ENCODE peak calls at places on chromosomes 5 and 9, in seven cellular contexts. One of them, this sample, is unnamed. For H3K4me1, the result is how much of the 10 kb centered on the place peaks cover.

GRCh38 chr9:69829484-69829883 is 8.9 kb downstream of the CFAP95 start:
- DNase-seq in colonic mucosa: no peak
- DNase-seq in uterus: no peak
- DNase-seq in mucosa of descending colon: no peak
- DNase-seq in CD4-positive, alpha-beta memory T cell: no peak
- DNase-seq in GM23338: no peak
- DNase-seq in DND-41: no peak
- DNase-seq in this sample: no peak

GRCh38 chr9:114016629-114017423 is 61.3 kb downstream of the AMBP start:
- DNase-seq in DND-41: no peak
- DNase-seq in CD4-positive, alpha-beta memory T cell: no peak
- DNase-seq in GM23338: no peak
- DNase-seq in uterus: peak
- DNase-seq in colonic mucosa: peak
- DNase-seq in mucosa of descending colon: no peak
- DNase-seq in this sample: no peak

GRCh38 chr9:114754574-114754973 is 51.3 kb downstream of the TNFSF15 start:
- DNase-seq in colonic mucosa: no peak
- DNase-seq in CD4-positive, alpha-beta memory T cell: no peak
- DNase-seq in mucosa of descending colon: no peak
- DNase-seq in DND-41: no peak
- DNase-seq in GM23338: no peak
- DNase-seq in uterus: no peak
- DNase-seq in this sample: no peak

GRCh38 chr9:130972957-130973685 is 34.1 kb upstream of the FIBCD1 start:
- DNase-seq in mucosa of descending colon: no peak
- DNase-seq in uterus: no peak
- DNase-seq in CD4-positive, alpha-beta memory T cell: no peak
- DNase-seq in colonic mucosa: no peak
- DNase-seq in DND-41: no peak
- DNase-seq in GM23338: no peak
- DNase-seq in this sample: no peak

GRCh38 chr5:174145821-174146220 is 100.3 kb downstream of the NSG2 start:
- DNase-seq in CD4-positive, alpha-beta memory T cell: no peak
- DNase-seq in uterus: no peak
- DNase-seq in colonic mucosa: no peak
- DNase-seq in GM23338: peak
- DNase-seq in mucosa of descending colon: no peak
- DNase-seq in DND-41: no peak
- DNase-seq in this sample: no peak

GRCh38 chr9:27569406-27569805 is 3.9 kb downstream of the C9orf72 start:
- DNase-seq in colonic mucosa: no peak
- DNase-seq in GM23338: no peak
- DNase-seq in DND-41: no peak
- DNase-seq in mucosa of descending colon: no peak
- DNase-seq in uterus: no peak
- DNase-seq in CD4-positive, alpha-beta memory T cell: no peak
- DNase-seq in this sample: no peak

GRCh38 chr5:58904737-58905136 is 321.9 kb downstream of the RAB3C start:
- DNase-seq in colonic mucosa: no peak
- DNase-seq in CD4-positive, alpha-beta memory T cell: no peak
- DNase-seq in uterus: no peak
- DNase-seq in DND-41: no peak
- DNase-seq in mucosa of descending colon: no peak
- DNase-seq in GM23338: no peak
- DNase-seq in this sample: no peak

GRCh38 chr9:16710888-16711287 is 159.6 kb downstream of the BNC2 start:
- DNase-seq in colonic mucosa: no peak
- DNase-seq in GM23338: peak
- DNase-seq in DND-41: no peak
- DNase-seq in mucosa of descending colon: no peak
- DNase-seq in uterus: no peak
- DNase-seq in CD4-positive, alpha-beta memory T cell: no peak
- DNase-seq in this sample: no peak

GRCh38 chr5:144487761-144488160 is 317.1 kb downstream of the KCTD16 start:
- DNase-seq in DND-41: no peak
- DNase-seq in CD4-positive, alpha-beta memory T cell: no peak
- DNase-seq in colonic mucosa: no peak
- DNase-seq in mucosa of descending colon: no peak
- DNase-seq in GM23338: peak
- DNase-seq in uterus: no peak
- DNase-seq in this sample: no peak

GRCh38 chr9:129125478-129125877 is 14.3 kb downstream of the PTPA start:
- DNase-seq in mucosa of descending colon: no peak
- DNase-seq in uterus: no peak
- DNase-seq in DND-41: no peak
- DNase-seq in colonic mucosa: no peak
- DNase-seq in CD4-positive, alpha-beta memory T cell: no peak
- DNase-seq in GM23338: no peak
- DNase-seq in this sample: no peak

DNA sequence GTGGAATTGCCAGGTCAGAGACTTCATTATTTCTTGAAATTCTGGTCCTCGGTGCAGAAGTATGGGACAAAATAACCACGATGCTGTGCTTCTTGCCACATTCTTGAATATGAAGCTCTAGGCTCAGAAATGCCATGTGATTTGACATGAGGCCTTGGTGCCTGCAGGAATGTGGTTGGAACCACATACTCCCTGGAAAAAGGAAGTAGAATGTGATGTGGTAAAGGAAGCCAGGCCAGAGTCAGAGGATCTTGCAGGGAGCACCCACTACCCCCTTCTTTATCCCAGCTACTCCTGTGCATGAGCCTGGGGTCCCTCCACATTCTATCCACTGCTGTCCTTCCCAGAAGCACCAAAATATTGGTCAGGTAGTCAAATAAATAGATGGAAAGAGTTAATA is 80.9 kb downstream of the FOXD1 start:
- DNase-seq in mucosa of descending colon: no peak
- DNase-seq in DND-41: no peak
- DNase-seq in uterus: no peak
- DNase-seq in colonic mucosa: no peak
- DNase-seq in CD4-positive, alpha-beta memory T cell: no peak
- DNase-seq in GM23338: no peak
- DNase-seq in this sample: no peak
- H3K4me1 ChIP-seq in mucosa of descending colon: under half
- H3K4me1 ChIP-seq in DND-41: under half
- H3K4me1 ChIP-seq in uterus: under half
- H3K4me1 ChIP-seq in colonic mucosa: under half
- H3K4me1 ChIP-seq in CD4-positive, alpha-beta memory T cell: under half
- H3K4me1 ChIP-seq in GM23338: under half
- H3K4me1 ChIP-seq in this sample: under half

DNA sequence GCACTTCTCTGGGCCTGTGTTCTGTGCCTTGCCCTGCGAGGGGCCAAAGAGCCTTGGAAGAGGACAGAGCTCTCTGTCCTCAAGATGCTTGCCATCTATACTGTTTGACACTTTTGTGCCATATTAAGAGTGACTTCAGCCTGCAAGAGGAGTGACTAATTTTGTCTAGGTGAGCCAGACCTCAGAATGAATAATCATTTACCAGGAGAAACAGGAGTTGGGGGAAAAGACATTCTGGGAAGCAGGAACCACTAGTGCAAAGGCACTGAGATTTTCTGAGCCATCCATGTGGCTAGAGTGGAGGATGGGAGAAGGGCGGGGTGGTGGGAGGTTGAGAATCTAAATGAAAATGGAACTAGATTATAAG is 1.9 kb downstream of the GSN start:
- DNase-seq in GM23338: no peak
- DNase-seq in DND-41: no peak
- DNase-seq in CD4-positive, alpha-beta memory T cell: no peak
- DNase-seq in uterus: no peak
- DNase-seq in colonic mucosa: no peak
- DNase-seq in mucosa of descending colon: no peak
- DNase-seq in this sample: no peak
- H3K4me1 ChIP-seq in GM23338: under half
- H3K4me1 ChIP-seq in DND-41: under half
- H3K4me1 ChIP-seq in CD4-positive, alpha-beta memory T cell: under half
- H3K4me1 ChIP-seq in uterus: under half
- H3K4me1 ChIP-seq in colonic mucosa: under half
- H3K4me1 ChIP-seq in mucosa of descending colon: under half
- H3K4me1 ChIP-seq in this sample: under half

GRCh38 chr5:96968074-96968473 is 32.2 kb downstream of the LNPEP start:
- DNase-seq in DND-41: no peak
- DNase-seq in colonic mucosa: no peak
- DNase-seq in mucosa of descending colon: no peak
- DNase-seq in CD4-positive, alpha-beta memory T cell: no peak
- DNase-seq in uterus: no peak
- DNase-seq in GM23338: no peak
- DNase-seq in this sample: no peak
- H3K4me1 ChIP-seq in DND-41: under half
- H3K4me1 ChIP-seq in colonic mucosa: under half
- H3K4me1 ChIP-seq in mucosa of descending colon: under half
- H3K4me1 ChIP-seq in CD4-positive, alpha-beta memory T cell: half or more
- H3K4me1 ChIP-seq in uterus: under half
- H3K4me1 ChIP-seq in GM23338: under half
- H3K4me1 ChIP-seq in this sample: under half

DNA sequence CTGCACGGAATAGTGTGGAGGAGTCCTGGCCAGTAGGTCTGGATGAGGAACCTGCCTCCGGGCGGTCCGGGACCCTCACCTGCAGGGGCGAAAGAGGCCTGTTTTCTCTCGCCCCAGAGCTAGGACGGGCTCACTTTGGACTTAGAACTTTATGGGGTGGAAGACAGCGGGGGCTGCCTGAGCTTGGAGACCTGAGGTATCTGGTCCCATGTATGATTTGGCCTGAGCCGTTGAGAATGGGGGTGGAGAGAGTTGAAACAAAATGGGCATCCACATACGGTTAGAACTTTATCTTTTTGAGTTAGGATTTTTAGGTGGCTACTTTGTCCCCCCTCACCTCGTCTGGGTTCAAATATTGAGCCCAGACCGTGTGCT is 681 bp upstream of the ETF1 start:
- DNase-seq in CD4-positive, alpha-beta memory T cell: no peak
- DNase-seq in GM23338: no peak
- DNase-seq in uterus: no peak
- DNase-seq in mucosa of descending colon: no peak
- DNase-seq in DND-41: no peak
- DNase-seq in colonic mucosa: no peak
- DNase-seq in this sample: no peak
- H3K4me1 ChIP-seq in CD4-positive, alpha-beta memory T cell: half or more
- H3K4me1 ChIP-seq in GM23338: under half
- H3K4me1 ChIP-seq in uterus: under half
- H3K4me1 ChIP-seq in mucosa of descending colon: under half
- H3K4me1 ChIP-seq in DND-41: half or more
- H3K4me1 ChIP-seq in colonic mucosa: under half
- H3K4me1 ChIP-seq in this sample: under half

GRCh38 chr9:136009516-136009915 is 48.3 kb upstream of the UBAC1 start:
- DNase-seq in CD4-positive, alpha-beta memory T cell: no peak
- DNase-seq in colonic mucosa: no peak
- DNase-seq in DND-41: no peak
- DNase-seq in GM23338: no peak
- DNase-seq in mucosa of descending colon: no peak
- DNase-seq in uterus: no peak
- DNase-seq in this sample: no peak
- H3K4me1 ChIP-seq in CD4-positive, alpha-beta memory T cell: under half
- H3K4me1 ChIP-seq in colonic mucosa: under half
- H3K4me1 ChIP-seq in DND-41: under half
- H3K4me1 ChIP-seq in GM23338: under half
- H3K4me1 ChIP-seq in mucosa of descending colon: under half
- H3K4me1 ChIP-seq in uterus: under half
- H3K4me1 ChIP-seq in this sample: under half

GRCh38 chr5:68452286-68452685 is 236.7 kb downstream of the PIK3R1 start:
- DNase-seq in mucosa of descending colon: no peak
- DNase-seq in uterus: no peak
- DNase-seq in DND-41: no peak
- DNase-seq in colonic mucosa: no peak
- DNase-seq in GM23338: no peak
- DNase-seq in CD4-positive, alpha-beta memory T cell: no peak
- DNase-seq in this sample: no peak

GRCh38 chr5:68455216-68455615 is 239.7 kb downstream of the PIK3R1 start:
- DNase-seq in uterus: no peak
- DNase-seq in mucosa of descending colon: no peak
- DNase-seq in GM23338: no peak
- DNase-seq in colonic mucosa: no peak
- DNase-seq in CD4-positive, alpha-beta memory T cell: no peak
- DNase-seq in DND-41: no peak
- DNase-seq in this sample: no peak

GRCh38 chr5:68454766-68455165 is 239.2 kb downstream of the PIK3R1 start:
- DNase-seq in uterus: no peak
- DNase-seq in DND-41: no peak
- DNase-seq in CD4-positive, alpha-beta memory T cell: no peak
- DNase-seq in mucosa of descending colon: no peak
- DNase-seq in GM23338: no peak
- DNase-seq in colonic mucosa: no peak
- DNase-seq in this sample: no peak

GRCh38 chr5:68456756-68457217 is 241.2 kb downstream of the PIK3R1 start:
- DNase-seq in mucosa of descending colon: peak
- DNase-seq in GM23338: no peak
- DNase-seq in uterus: no peak
- DNase-seq in DND-41: no peak
- DNase-seq in CD4-positive, alpha-beta memory T cell: no peak
- DNase-seq in colonic mucosa: peak
- DNase-seq in this sample: no peak

DNA sequence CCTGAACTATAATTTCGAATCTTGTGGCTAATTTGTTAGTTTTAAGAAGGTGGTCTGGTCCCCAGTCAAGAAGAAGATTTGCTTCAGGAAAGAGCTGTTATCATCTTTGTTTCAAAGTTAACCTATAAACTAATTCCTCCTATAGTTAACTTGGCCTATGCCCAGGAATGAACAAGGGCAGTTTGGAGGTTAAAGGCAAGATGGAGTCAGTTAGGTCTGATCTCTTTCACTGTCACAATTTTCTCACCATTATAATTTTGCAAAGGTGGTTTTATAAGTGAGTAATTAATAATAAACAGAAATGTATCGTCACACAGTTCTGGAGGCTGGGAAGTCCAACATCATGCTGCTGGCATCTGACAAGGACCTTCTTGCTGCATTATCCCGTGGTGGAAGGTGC is 238.6 kb downstream of the PIK3R1 start:
- DNase-seq in GM23338: no peak
- DNase-seq in mucosa of descending colon: no peak
- DNase-seq in DND-41: no peak
- DNase-seq in colonic mucosa: no peak
- DNase-seq in CD4-positive, alpha-beta memory T cell: no peak
- DNase-seq in uterus: no peak
- DNase-seq in this sample: no peak
- H3K4me1 ChIP-seq in GM23338: under half
- H3K4me1 ChIP-seq in mucosa of descending colon: under half
- H3K4me1 ChIP-seq in DND-41: under half
- H3K4me1 ChIP-seq in colonic mucosa: under half
- H3K4me1 ChIP-seq in CD4-positive, alpha-beta memory T cell: under half
- H3K4me1 ChIP-seq in uterus: under half
- H3K4me1 ChIP-seq in this sample: under half

This sample was measured in MM.1S.